ENCODE peak calls at places on chromosomes 3 and 15, in four cellular contexts. C is stimulated activated effector memory CD8-positive, alpha-beta T cell treated with anti-CD3 and anti-CD28 coated beads, Interleukin-12 subunit alpha, Interleukin-12 subunit beta, amount 100 ng/mL, for 72 hours; L is stimulated activated CD8-positive, alpha-beta memory T cell treated with anti-CD3 and anti-CD28 coated beads, Interleukin-15, amount 100 ng/mL, for 4 hours; H is AG04450. S is an unnamed sample.

GRCh38 chr15:82572311-82572710 is 32.1 kb upstream of the RPS17 start:
- DNase-seq in H (no peak), L (no peak), C (no peak), S (no peak)

GRCh38 chr15:100114526-100114925 is 227.2 kb downstream of the ADAMTS17 start:
- DNase-seq in C (no peak), H (no peak), L (no peak), S (no peak)

GRCh38 chr3:122085666-122086065 is 30.5 kb downstream of the CD86 start:
- DNase-seq in L (no peak), H (no peak), C (no peak), S (no peak)

GRCh38 chr3:33146791-33147445 is 33.1 kb downstream of the CRTAP start:
- DNase-seq in L (no peak), C (peak), H (no peak), S (peak)

GRCh38 chr15:76176487-76177085 is 116.8 kb downstream of the TMEM266 start:
- DNase-seq in C (no peak), L (no peak), H (no peak), S (no peak)

GRCh38 chr15:101047301-101047781 is 128.2 kb downstream of the LRRK1 start:
- DNase-seq in H (no peak), L (no peak), C (peak), S (no peak)

GRCh38 chr15:49439678-49440375 is 16.8 kb downstream of the FGF7 start:
- DNase-seq in L (no peak), H (no peak), C (no peak), S (no peak)

GRCh38 chr15:45417303-45417950 is 39.1 kb upstream of the GATM start:
- DNase-seq in C (no peak), H (no peak), L (no peak), S (no peak)

GRCh38 chr15:99451484-99451883 is 114.3 kb upstream of the MEF2A start:
- DNase-seq in H (no peak), L (no peak), C (no peak), S (no peak)

GRCh38 chr3:136752046-136752326 is 192 bp downstream of the STAG1 start:
- DNase-seq in C (no peak), H (peak), L (no peak), S (no peak)

GRCh38 chr3:129015388-129016105 is 14.4 kb downstream of the EFCC1 start:
- DNase-seq in L (no peak), C (peak), H (no peak), S (no peak)

GRCh38 chr15:81189583-81190283 is 6.9 kb upstream of the IL16 start:
- DNase-seq in H (peak), C (no peak), L (no peak), S (peak)

GRCh38 chr3:39102504-39103323 is 4.7 kb downstream of the GORASP1 start:
- DNase-seq in C (peak), L (no peak), H (no peak), S (no peak)

GRCh38 chr15:58952751-58953150 is 19.3 kb upstream of the SLTM start:
- DNase-seq in C (no peak), H (no peak), L (no peak), S (no peak)

GRCh38 chr15:62739507-62739906 is 303.0 kb upstream of the TPM1 start:
- DNase-seq in C (no peak), H (no peak), L (no peak), S (no peak)

GRCh38 chr3:194255252-194256039 is 95.7 kb downstream of the CPN2 start:
- DNase-seq in H (no peak), C (no peak), L (peak), S (no peak)

GRCh38 chr3:168933614-168934013 is 729.9 kb downstream of the MECOM start:
- DNase-seq in L (no peak), C (no peak), H (no peak), S (no peak)

GRCh38 chr3:20400686-20401085 is 214.7 kb upstream of the SGO1 start:
- DNase-seq in C (no peak), L (no peak), H (no peak), S (no peak)

GRCh38 chr3:188197388-188197847 is 43.5 kb downstream of the LPP start:
- DNase-seq in L (no peak), H (no peak), C (no peak), S (no peak)

GRCh38 chr3:110180733-110181132 is 843.4 kb upstream of the DPPA4 start:
- DNase-seq in L (no peak), H (no peak), C (no peak), S (peak)

GRCh38 chr3:33624756-33625155 is 93.3 kb downstream of the CLASP2 start:
- DNase-seq in C (no peak), H (no peak), L (no peak), S (no peak)

GRCh38 chr3:64290161-64290560 is 64.9 kb upstream of the PRICKLE2 start:
- DNase-seq in L (no peak), H (no peak), C (no peak), S (no peak)

GRCh38 chr15:95261546-95261945 is 1030.2 kb downstream of the MCTP2 start:
- DNase-seq in C (no peak), L (no peak), H (no peak), S (no peak)

GRCh38 chr3:50193286-50193685 is 1.9 kb downstream of the GNAT1 start:
- DNase-seq in C (no peak), H (no peak), L (no peak), S (no peak)

GRCh38 chr3:69770219-69770618 is 31.0 kb downstream of the MITF start:
- DNase-seq in L (no peak), H (no peak), C (no peak), S (no peak)

GRCh38 chr15:51861557-51862350 is 32.3 kb downstream of the TMOD3 start:
- DNase-seq in C (peak), L (peak), H (no peak), S (no peak)

GRCh38 chr3:185079620-185080019 is 73.2 kb downstream of the C3orf70 start:
- DNase-seq in L (no peak), H (no peak), C (no peak), S (no peak)

GRCh38 chr15:47872869-47873301 is 155.6 kb downstream of the SEMA6D start:
- DNase-seq in H (no peak), C (no peak), L (no peak), S (peak)

GRCh38 chr15:58458076-58458475 is 26.3 kb downstream of the LIPC start:
- DNase-seq in C (no peak), H (no peak), L (no peak), S (no peak)

GRCh38 chr3:116614795-116615362 is 94.7 kb upstream of the TUSC7 start:
- DNase-seq in C (no peak), L (no peak), H (no peak), S (no peak)

GRCh38 chr3:126109860-126110235 is 25.9 kb upstream of the SLC41A3 start:
- DNase-seq in H (no peak), C (no peak), L (no peak), S (no peak)

S was measured in skeletal muscle cell.